ENCODE peak calls at places on chromosome 15, in eight cellular contexts. R is transverse colon, F is OCI-LY7, U is foreskin keratinocyte, J is astrocyte of the spinal cord, I is MM.1S, X is thoracic aorta, N is sigmoid colon. C is an unnamed sample.

GRCh38 chr15:85879334-85880163 is 84.8 kb upstream of the KLHL25 start:
- DNase-seq in R (no peak), F (no peak), U (no peak), J (no peak), I (no peak), X (no peak), N (no peak), C (no peak)

GRCh38 chr15:57611938-57612337 is 20.2 kb downstream of the MYZAP start:
- DNase-seq in R (peak; percentile 74), F (no peak), U (peak; percentile 84), J (peak; percentile 20), I (no peak), X (no peak), N (peak; percentile 77), C (no peak)

GRCh38 chr15:60585743-60586708 is 107.1 kb upstream of the ICE2 start:
- DNase-seq in R (peak; percentile 64), F (peak; percentile 82), U (peak; percentile 52), J (peak; percentile 65), I (peak; percentile 77), X (no peak), N (no peak), C (no peak)

GRCh38 chr15:82680200-82681102 is 29.2 kb downstream of the AP3B2 start:
- DNase-seq in R (peak; percentile 72), F (peak; percentile 65), U (peak; percentile 57), J (no peak), I (peak; percentile 90), X (no peak), N (peak; percentile 50), C (no peak)

GRCh38 chr15:88635343-88635742 is 3.5 kb upstream of the ISG20 start:
- DNase-seq in R (peak; percentile 57), F (peak; percentile 86), U (no peak), J (no peak), I (peak; percentile 87), X (no peak), N (no peak), C (no peak)

GRCh38 chr15:44670087-44670945 is 6.9 kb upstream of the SPG11 start:
- DNase-seq in R (no peak), F (peak; percentile 61), U (no peak), J (no peak), I (no peak), X (no peak), N (no peak), C (no peak)

GRCh38 chr15:63474810-63475316 is 29.5 kb upstream of the USP3 start:
- DNase-seq in R (peak; percentile 67), F (peak; percentile 95), U (no peak), J (peak; percentile 7), I (peak; percentile 79), X (no peak), N (no peak), C (no peak)

GRCh38 chr15:31016446-31016915 is 25.1 kb upstream of the MTMR10 start:
- DNase-seq in R (no peak), F (no peak), U (peak; percentile 73), J (peak; percentile 61), I (no peak), X (no peak), N (no peak), C (no peak)

GRCh38 chr15:95994418-95994817 is 336.1 kb upstream of the NR2F2 start:
- DNase-seq in R (no peak), F (no peak), U (peak; percentile 9), J (peak; percentile 52), I (no peak), X (no peak), N (no peak), C (no peak)

GRCh38 chr15:68113273-68113672 is 59.2 kb downstream of the PIAS1 start:
- DNase-seq in R (no peak), F (no peak), U (no peak), J (peak; percentile 18), I (no peak), X (no peak), N (no peak), C (no peak)

DNA sequence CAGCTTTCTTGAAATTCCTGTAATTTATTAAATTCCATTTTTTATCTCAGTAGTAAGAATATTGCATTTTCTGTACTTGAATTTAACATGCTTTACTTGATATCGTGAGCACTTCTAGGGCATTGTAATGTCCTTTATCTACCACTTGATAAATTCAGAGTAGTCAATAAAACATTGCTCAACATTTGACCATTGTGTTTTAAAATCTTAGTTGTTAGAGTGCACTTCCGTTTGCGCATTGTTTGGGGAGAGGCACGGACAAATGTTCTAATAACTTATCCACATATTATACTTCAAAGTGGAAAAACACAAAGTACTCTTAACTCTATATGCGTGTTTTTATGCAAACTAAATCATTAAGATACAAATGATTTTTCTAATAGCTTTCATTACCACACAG is 444 bp downstream of the FAM227B start:
- DNase-seq in R (peak; percentile 21), F (peak; percentile 2), U (no peak), J (no peak), I (peak; percentile 27), X (no peak), N (no peak), C (no peak)
- TF ChIP-seq CTCF in R (peak; percentile 24), F (no peak), U (no peak), J (no peak), I (no peak), X (no peak), N (no peak), C (peak; percentile 45)

DNA sequence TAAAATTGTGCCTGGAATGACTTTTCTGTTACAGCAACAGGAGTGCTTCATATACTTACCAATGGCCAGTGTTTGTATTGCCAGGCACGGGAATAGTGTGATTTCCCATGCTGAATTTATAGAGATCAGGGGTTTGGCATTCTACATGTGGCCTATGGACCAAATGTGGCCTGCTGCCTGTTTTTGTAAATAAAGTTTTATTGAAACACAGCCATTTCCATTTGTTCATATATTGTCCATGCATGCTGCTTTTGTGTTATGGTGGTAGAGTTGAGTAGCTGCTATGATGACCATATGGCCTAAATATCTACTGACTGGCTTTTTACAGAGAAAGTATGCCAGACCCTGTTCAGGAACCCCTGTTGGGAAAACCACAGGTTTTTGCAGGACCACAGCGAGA is 55.6 kb downstream of the SLCO3A1 start:
- DNase-seq in R (no peak), F (no peak), U (no peak), J (no peak), I (no peak), X (no peak), N (no peak), C (no peak)
- TF ChIP-seq CTCF in R (no peak), F (no peak), U (no peak), J (no peak), I (no peak), X (no peak), N (no peak), C (no peak)

GRCh38 chr15:40594429-40594836 is 384 bp downstream of the KNL1 start:
- DNase-seq in R (peak; percentile 64), F (peak; percentile 77), U (no peak), J (peak; percentile 64), I (peak; percentile 51), X (no peak), N (peak; percentile 67), C (no peak)
- TF ChIP-seq CTCF in R (peak; percentile 2), F (no peak), U (peak; percentile 27), J (peak; percentile 22), I (peak; percentile 6), X (no peak), N (no peak), C (peak; percentile 52)

GRCh38 chr15:74295800-74296199 is 59.7 kb downstream of the CCDC33 start:
- DNase-seq in R (no peak), F (no peak), U (no peak), J (no peak), I (no peak), X (no peak), N (no peak), C (no peak)
- TF ChIP-seq CTCF in R (no peak), F (no peak), U (no peak), J (no peak), I (no peak), X (no peak), N (no peak), C (no peak)

DNA sequence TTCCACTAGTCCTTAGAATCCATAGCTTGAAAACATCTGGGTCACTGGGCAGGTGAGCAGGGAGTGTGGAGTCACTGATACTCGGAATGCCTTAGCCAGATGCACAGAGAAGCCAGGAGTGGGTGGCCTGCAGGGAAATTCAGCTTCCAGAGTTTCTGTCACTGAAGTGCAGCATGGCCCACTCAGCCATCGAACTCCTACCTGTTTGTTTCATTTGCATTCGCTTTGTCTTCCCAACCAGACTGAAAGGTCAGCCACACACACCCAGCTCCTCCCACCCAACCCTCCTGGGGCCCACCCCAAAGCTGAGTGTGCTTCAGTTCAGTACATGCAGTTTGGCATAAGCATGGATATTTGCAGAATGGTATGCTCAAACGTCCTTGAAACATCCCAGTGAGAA is 124.5 kb upstream of the ATP10A start:
- DNase-seq in R (no peak), F (no peak), U (no peak), J (no peak), I (no peak), X (no peak), N (no peak), C (no peak)
- TF ChIP-seq CTCF in R (no peak), F (no peak), U (no peak), J (no peak), I (no peak), X (no peak), N (no peak), C (no peak)

GRCh38 chr15:58933311-58934113 is at the start of gene SLTM:
- DNase-seq in R (peak; percentile 95), F (peak; percentile 95), U (peak; percentile 87), J (peak; percentile 96), I (peak; percentile 94), X (peak; percentile 82), N (peak; percentile 97), C (peak; percentile 97)
- TF ChIP-seq CTCF in R (peak; percentile 20), F (peak; percentile 58), U (peak; percentile 39), J (peak; percentile 15), I (peak; percentile 25), X (no peak), N (peak; percentile 36), C (peak; percentile 65)